ENCODE peak calls at places on chromosomes 2 and 18, in four cellular contexts. One of them, this sample, is unnamed.

GRCh38 chr18:42976869-42977268 is 138.6 kb downstream of the RIT2 start:
- DNase-seq in left ventricle myocardium inferior: no peak
- DNase-seq in CD4-positive, alpha-beta T cell: no peak
- DNase-seq in fibroblast of lung: no peak
- DNase-seq in this sample: no peak

GRCh38 chr2:28754321-28754720 is 2.7 kb downstream of the PPP1CB start:
- DNase-seq in left ventricle myocardium inferior: no peak
- DNase-seq in CD4-positive, alpha-beta T cell: no peak
- DNase-seq in fibroblast of lung: no peak
- DNase-seq in this sample: no peak

GRCh38 chr2:64166212-64166611 is 22.0 kb upstream of the PELI1 start:
- DNase-seq in left ventricle myocardium inferior: no peak
- DNase-seq in CD4-positive, alpha-beta T cell: no peak
- DNase-seq in fibroblast of lung: no peak
- DNase-seq in this sample: no peak

GRCh38 chr2:172408143-172408766 is 19.1 kb upstream of the ITGA6 start:
- DNase-seq in left ventricle myocardium inferior: no peak
- DNase-seq in CD4-positive, alpha-beta T cell: no peak
- DNase-seq in fibroblast of lung: peak
- DNase-seq in this sample: no peak

GRCh38 chr2:95539290-95539689 is 52.5 kb upstream of the TRIM43 start:
- DNase-seq in left ventricle myocardium inferior: no peak
- DNase-seq in CD4-positive, alpha-beta T cell: no peak
- DNase-seq in fibroblast of lung: no peak
- DNase-seq in this sample: no peak

GRCh38 chr2:218982312-218983262 is 2.4 kb downstream of the FEV start:
- DNase-seq in left ventricle myocardium inferior: no peak
- DNase-seq in CD4-positive, alpha-beta T cell: no peak
- DNase-seq in fibroblast of lung: no peak
- DNase-seq in this sample: no peak

GRCh38 chr2:175871949-175872348 is 130.1 kb downstream of the LNPK start:
- DNase-seq in left ventricle myocardium inferior: peak
- DNase-seq in CD4-positive, alpha-beta T cell: no peak
- DNase-seq in fibroblast of lung: no peak
- DNase-seq in this sample: no peak

GRCh38 chr2:241035142-241035817 is 36.9 kb downstream of the SNED1 start:
- DNase-seq in left ventricle myocardium inferior: no peak
- DNase-seq in CD4-positive, alpha-beta T cell: peak
- DNase-seq in fibroblast of lung: no peak
- DNase-seq in this sample: no peak

GRCh38 chr2:190277234-190278112 is 42.2 kb downstream of the HIBCH start:
- DNase-seq in left ventricle myocardium inferior: no peak
- DNase-seq in CD4-positive, alpha-beta T cell: no peak
- DNase-seq in fibroblast of lung: peak
- DNase-seq in this sample: no peak

GRCh38 chr2:60875520-60875919 is 5.9 kb upstream of the REL start:
- DNase-seq in left ventricle myocardium inferior: no peak
- DNase-seq in CD4-positive, alpha-beta T cell: no peak
- DNase-seq in fibroblast of lung: no peak
- DNase-seq in this sample: no peak

GRCh38 chr2:240598311-240598911 is 11.9 kb downstream of the CAPN10 start:
- DNase-seq in left ventricle myocardium inferior: no peak
- DNase-seq in CD4-positive, alpha-beta T cell: no peak
- DNase-seq in fibroblast of lung: no peak
- DNase-seq in this sample: peak

GRCh38 chr2:196170681-196171247 is 614 bp downstream of the STK17B start:
- DNase-seq in left ventricle myocardium inferior: peak
- DNase-seq in CD4-positive, alpha-beta T cell: no peak
- DNase-seq in fibroblast of lung: peak
- DNase-seq in this sample: peak

GRCh38 chr2:159680692-159681091 is 31.6 kb upstream of the MARCHF7 start:
- DNase-seq in left ventricle myocardium inferior: no peak
- DNase-seq in CD4-positive, alpha-beta T cell: no peak
- DNase-seq in fibroblast of lung: no peak
- DNase-seq in this sample: no peak

GRCh38 chr2:159677654-159678053 is 34.7 kb upstream of the MARCHF7 start:
- DNase-seq in left ventricle myocardium inferior: no peak
- DNase-seq in CD4-positive, alpha-beta T cell: no peak
- DNase-seq in fibroblast of lung: peak
- DNase-seq in this sample: no peak
- TF ChIP-seq CTCF in left ventricle myocardium inferior: peak
- TF ChIP-seq CTCF in CD4-positive, alpha-beta T cell: no peak
- TF ChIP-seq CTCF in fibroblast of lung: no peak
- TF ChIP-seq CTCF in this sample: peak

DNA sequence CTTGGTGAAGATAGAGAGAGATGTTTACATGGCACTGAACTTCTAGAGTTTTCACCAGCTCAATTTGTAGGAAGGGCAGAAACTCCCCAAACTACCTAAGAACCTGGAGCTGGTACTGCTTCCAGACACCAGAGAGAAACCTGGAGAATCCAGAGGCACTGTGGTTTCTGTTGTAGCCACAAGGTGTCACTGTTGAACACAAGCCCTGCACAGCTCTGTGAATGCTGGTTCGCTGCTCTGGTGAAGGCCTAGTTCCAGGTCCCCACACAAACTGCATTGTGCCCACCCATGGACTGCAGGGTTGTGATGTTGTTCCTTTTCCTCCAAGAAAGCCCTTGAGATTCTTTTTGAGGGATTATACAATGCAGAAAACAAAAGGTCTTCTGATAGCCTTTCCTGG is 150.5 kb upstream of the HS6ST1 start:
- DNase-seq in left ventricle myocardium inferior: no peak
- DNase-seq in CD4-positive, alpha-beta T cell: no peak
- DNase-seq in fibroblast of lung: no peak
- DNase-seq in this sample: no peak
- TF ChIP-seq CTCF in left ventricle myocardium inferior: no peak
- TF ChIP-seq CTCF in CD4-positive, alpha-beta T cell: no peak
- TF ChIP-seq CTCF in fibroblast of lung: peak
- TF ChIP-seq CTCF in this sample: peak

GRCh38 chr2:199261936-199262335 is 195.8 kb downstream of the SATB2 start:
- DNase-seq in left ventricle myocardium inferior: no peak
- DNase-seq in CD4-positive, alpha-beta T cell: no peak
- DNase-seq in fibroblast of lung: no peak
- DNase-seq in this sample: no peak

GRCh38 chr2:199261221-199261620 is 196.5 kb downstream of the SATB2 start:
- DNase-seq in left ventricle myocardium inferior: no peak
- DNase-seq in CD4-positive, alpha-beta T cell: no peak
- DNase-seq in fibroblast of lung: peak
- DNase-seq in this sample: no peak

GRCh38 chr2:199259671-199260070 is 198.1 kb downstream of the SATB2 start:
- DNase-seq in left ventricle myocardium inferior: no peak
- DNase-seq in CD4-positive, alpha-beta T cell: no peak
- DNase-seq in fibroblast of lung: peak
- DNase-seq in this sample: no peak

GRCh38 chr2:199258291-199258690 is 199.4 kb downstream of the SATB2 start:
- DNase-seq in left ventricle myocardium inferior: no peak
- DNase-seq in CD4-positive, alpha-beta T cell: no peak
- DNase-seq in fibroblast of lung: no peak
- DNase-seq in this sample: no peak
- TF ChIP-seq CTCF in left ventricle myocardium inferior: no peak
- TF ChIP-seq CTCF in CD4-positive, alpha-beta T cell: no peak
- TF ChIP-seq CTCF in fibroblast of lung: peak
- TF ChIP-seq CTCF in this sample: no peak

GRCh38 chr2:47313141-47313691 is 89.7 kb upstream of the MSH2 start:
- DNase-seq in left ventricle myocardium inferior: no peak
- DNase-seq in CD4-positive, alpha-beta T cell: no peak
- DNase-seq in fibroblast of lung: no peak
- DNase-seq in this sample: no peak
- TF ChIP-seq CTCF in left ventricle myocardium inferior: no peak
- TF ChIP-seq CTCF in CD4-positive, alpha-beta T cell: no peak
- TF ChIP-seq CTCF in fibroblast of lung: no peak
- TF ChIP-seq CTCF in this sample: no peak

GRCh38 chr2:231612199-231613053 is 19.8 kb downstream of the TEX44 start:
- DNase-seq in left ventricle myocardium inferior: peak
- DNase-seq in CD4-positive, alpha-beta T cell: peak
- DNase-seq in fibroblast of lung: peak
- DNase-seq in this sample: peak

GRCh38 chr2:231613054-231613654 is 20.5 kb downstream of the TEX44 start:
- DNase-seq in left ventricle myocardium inferior: peak
- DNase-seq in CD4-positive, alpha-beta T cell: no peak
- DNase-seq in fibroblast of lung: no peak
- DNase-seq in this sample: peak

GRCh38 chr2:231614559-231615057 is 21.9 kb downstream of the TEX44 start:
- DNase-seq in left ventricle myocardium inferior: peak
- DNase-seq in CD4-positive, alpha-beta T cell: no peak
- DNase-seq in fibroblast of lung: no peak
- DNase-seq in this sample: peak

GRCh38 chr2:231613655-231614558 is 21.2 kb downstream of the TEX44 start:
- DNase-seq in left ventricle myocardium inferior: peak
- DNase-seq in CD4-positive, alpha-beta T cell: peak
- DNase-seq in fibroblast of lung: peak
- DNase-seq in this sample: peak

GRCh38 chr2:231611273-231612198 is 18.9 kb downstream of the TEX44 start:
- DNase-seq in left ventricle myocardium inferior: no peak
- DNase-seq in CD4-positive, alpha-beta T cell: no peak
- DNase-seq in fibroblast of lung: peak
- DNase-seq in this sample: no peak
- TF ChIP-seq CTCF in left ventricle myocardium inferior: peak
- TF ChIP-seq CTCF in CD4-positive, alpha-beta T cell: no peak
- TF ChIP-seq CTCF in fibroblast of lung: peak
- TF ChIP-seq CTCF in this sample: no peak

GRCh38 chr2:86352137-86352931 is 14.9 kb upstream of the REEP1 start:
- DNase-seq in left ventricle myocardium inferior: no peak
- DNase-seq in CD4-positive, alpha-beta T cell: no peak
- DNase-seq in fibroblast of lung: no peak
- DNase-seq in this sample: no peak
- TF ChIP-seq CTCF in left ventricle myocardium inferior: no peak
- TF ChIP-seq CTCF in CD4-positive, alpha-beta T cell: no peak
- TF ChIP-seq CTCF in fibroblast of lung: no peak
- TF ChIP-seq CTCF in this sample: no peak

GRCh38 chr18:48667276-48668254 is 128.7 kb downstream of the CTIF start:
- DNase-seq in left ventricle myocardium inferior: no peak
- DNase-seq in CD4-positive, alpha-beta T cell: no peak
- DNase-seq in fibroblast of lung: peak
- DNase-seq in this sample: peak
- TF ChIP-seq CTCF in left ventricle myocardium inferior: peak
- TF ChIP-seq CTCF in CD4-positive, alpha-beta T cell: no peak
- TF ChIP-seq CTCF in fibroblast of lung: no peak
- TF ChIP-seq CTCF in this sample: no peak

GRCh38 chr2:223760838-223761502 is 76.4 kb downstream of the AP1S3 start:
- DNase-seq in left ventricle myocardium inferior: no peak
- DNase-seq in CD4-positive, alpha-beta T cell: peak
- DNase-seq in fibroblast of lung: peak
- DNase-seq in this sample: no peak
- TF ChIP-seq CTCF in left ventricle myocardium inferior: no peak
- TF ChIP-seq CTCF in CD4-positive, alpha-beta T cell: no peak
- TF ChIP-seq CTCF in fibroblast of lung: no peak
- TF ChIP-seq CTCF in this sample: no peak